ENCODE peak calls at places on chromosomes 13 and 19, in five cellular contexts. One of them, this sample, is unnamed.

GRCh38 chr13:75566658-75567057 is 17.1 kb downstream of the UCHL3 start:
- DNase-seq in right lobe of liver: no peak
- DNase-seq in lower lobe of right lung: no peak
- DNase-seq in brain microvascular endothelial cell: no peak
- DNase-seq in osteoblast: no peak
- DNase-seq in this sample: peak

GRCh38 chr13:87798536-87798935 is 127.4 kb downstream of the SLITRK5 start:
- DNase-seq in right lobe of liver: no peak
- DNase-seq in lower lobe of right lung: no peak
- DNase-seq in brain microvascular endothelial cell: no peak
- DNase-seq in osteoblast: no peak
- DNase-seq in this sample: no peak

GRCh38 chr13:102812616-102813287 is 13.8 kb downstream of the BIVM start:
- DNase-seq in right lobe of liver: no peak
- DNase-seq in lower lobe of right lung: no peak
- DNase-seq in brain microvascular endothelial cell: peak
- DNase-seq in osteoblast: peak
- DNase-seq in this sample: no peak

GRCh38 chr13:40318366-40318765 is 348.1 kb downstream of the FOXO1 start:
- DNase-seq in right lobe of liver: no peak
- DNase-seq in lower lobe of right lung: no peak
- DNase-seq in brain microvascular endothelial cell: no peak
- DNase-seq in osteoblast: peak
- DNase-seq in this sample: no peak

GRCh38 chr13:100156786-100157185 is 67.9 kb downstream of the PCCA start:
- DNase-seq in right lobe of liver: no peak
- DNase-seq in lower lobe of right lung: no peak
- DNase-seq in brain microvascular endothelial cell: no peak
- DNase-seq in osteoblast: no peak
- DNase-seq in this sample: peak

GRCh38 chr19:14770944-14771839 is 7.2 kb downstream of the ADGRE2 start:
- DNase-seq in right lobe of liver: peak
- DNase-seq in lower lobe of right lung: peak
- DNase-seq in brain microvascular endothelial cell: no peak
- DNase-seq in osteoblast: peak
- DNase-seq in this sample: no peak

GRCh38 chr13:113854238-113855011 is 9.5 kb downstream of the GAS6 start:
- DNase-seq in right lobe of liver: no peak
- DNase-seq in lower lobe of right lung: peak
- DNase-seq in brain microvascular endothelial cell: no peak
- DNase-seq in osteoblast: peak
- DNase-seq in this sample: peak

GRCh38 chr19:6212403-6213265 is 67.1 kb downstream of the MLLT1 start:
- DNase-seq in right lobe of liver: no peak
- DNase-seq in lower lobe of right lung: peak
- DNase-seq in brain microvascular endothelial cell: no peak
- DNase-seq in osteoblast: peak
- DNase-seq in this sample: no peak

GRCh38 chr13:27411393-27411792 is 13.0 kb upstream of the GTF3A start:
- DNase-seq in right lobe of liver: no peak
- DNase-seq in lower lobe of right lung: no peak
- DNase-seq in brain microvascular endothelial cell: no peak
- DNase-seq in osteoblast: no peak
- DNase-seq in this sample: no peak

GRCh38 chr13:111936267-111936925 is 130.6 kb upstream of the SOX1 start:
- DNase-seq in right lobe of liver: no peak
- DNase-seq in lower lobe of right lung: no peak
- DNase-seq in brain microvascular endothelial cell: no peak
- DNase-seq in osteoblast: no peak
- DNase-seq in this sample: no peak

GRCh38 chr13:113917523-113918371 is 53.9 kb upstream of the GAS6 start:
- DNase-seq in right lobe of liver: no peak
- DNase-seq in lower lobe of right lung: no peak
- DNase-seq in brain microvascular endothelial cell: no peak
- DNase-seq in osteoblast: no peak
- DNase-seq in this sample: no peak

GRCh38 chr19:44072543-44073401 is 813 bp downstream of the ZNF284 start:
- DNase-seq in right lobe of liver: no peak
- DNase-seq in lower lobe of right lung: no peak
- DNase-seq in brain microvascular endothelial cell: no peak
- DNase-seq in osteoblast: no peak
- DNase-seq in this sample: no peak

GRCh38 chr13:28449826-28450773 is 44.8 kb downstream of the FLT1 start:
- DNase-seq in right lobe of liver: no peak
- DNase-seq in lower lobe of right lung: no peak
- DNase-seq in brain microvascular endothelial cell: no peak
- DNase-seq in osteoblast: no peak
- DNase-seq in this sample: no peak

GRCh38 chr13:26015276-26015934 is 36.4 kb downstream of the SHISA2 start:
- DNase-seq in right lobe of liver: no peak
- DNase-seq in lower lobe of right lung: no peak
- DNase-seq in brain microvascular endothelial cell: no peak
- DNase-seq in osteoblast: no peak
- DNase-seq in this sample: no peak

GRCh38 chr19:47510516-47511127 is 4.2 kb downstream of the NAPA start:
- DNase-seq in right lobe of liver: no peak
- DNase-seq in lower lobe of right lung: no peak
- DNase-seq in brain microvascular endothelial cell: no peak
- DNase-seq in osteoblast: no peak
- DNase-seq in this sample: no peak
- TF ChIP-seq CTCF in right lobe of liver: no peak
- TF ChIP-seq CTCF in lower lobe of right lung: no peak
- TF ChIP-seq CTCF in brain microvascular endothelial cell: no peak
- TF ChIP-seq CTCF in osteoblast: no peak
- TF ChIP-seq CTCF in this sample: no peak

DNA sequence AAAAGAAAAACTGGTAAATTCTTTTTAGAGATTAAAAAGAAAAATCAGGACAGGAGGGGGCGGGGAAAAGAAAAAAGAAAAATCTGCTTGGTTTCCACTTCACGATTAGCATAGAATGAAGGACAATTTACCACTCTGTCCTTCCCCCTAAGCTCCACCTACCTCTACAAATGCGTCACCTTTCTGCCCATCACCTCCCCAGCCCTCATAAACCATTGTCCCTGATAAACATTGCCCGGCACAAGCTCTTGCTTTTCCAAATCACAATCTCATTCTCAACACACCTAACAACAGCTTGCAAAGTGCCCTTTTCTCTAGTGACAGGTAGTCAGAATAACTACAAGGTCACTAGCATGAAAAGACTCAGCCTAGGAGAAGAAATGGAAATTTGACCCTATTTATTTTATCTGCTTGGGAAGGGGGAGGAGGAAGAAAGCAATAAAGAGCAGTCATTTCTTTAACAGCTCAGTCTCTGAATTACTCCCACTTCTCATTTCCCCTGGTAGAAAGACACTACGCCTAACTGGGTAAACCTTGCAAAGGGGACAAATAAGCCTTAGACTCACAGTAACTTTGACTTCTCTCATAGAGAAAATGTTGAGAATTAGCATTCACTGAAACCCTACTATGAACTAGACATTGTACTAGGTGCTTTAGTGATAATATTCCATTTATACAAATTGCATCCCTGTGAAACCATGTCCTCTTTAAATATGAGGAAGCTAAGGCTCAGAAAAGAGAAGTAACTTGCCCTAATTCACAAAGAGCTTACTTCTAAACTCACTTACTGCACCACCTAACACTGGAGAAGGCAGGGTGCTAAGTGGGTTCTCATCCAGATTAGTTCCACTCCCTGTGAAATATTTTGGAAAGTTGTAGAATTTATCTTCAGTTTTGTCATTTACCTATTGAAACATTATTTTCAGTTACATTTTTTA is 116.3 kb upstream of the FNDC3A start:
- DNase-seq in right lobe of liver: no peak
- DNase-seq in lower lobe of right lung: no peak
- DNase-seq in brain microvascular endothelial cell: no peak
- DNase-seq in osteoblast: no peak
- DNase-seq in this sample: no peak
- TF ChIP-seq CTCF in right lobe of liver: no peak
- TF ChIP-seq CTCF in lower lobe of right lung: no peak
- TF ChIP-seq CTCF in brain microvascular endothelial cell: no peak
- TF ChIP-seq CTCF in osteoblast: no peak
- TF ChIP-seq CTCF in this sample: no peak

DNA sequence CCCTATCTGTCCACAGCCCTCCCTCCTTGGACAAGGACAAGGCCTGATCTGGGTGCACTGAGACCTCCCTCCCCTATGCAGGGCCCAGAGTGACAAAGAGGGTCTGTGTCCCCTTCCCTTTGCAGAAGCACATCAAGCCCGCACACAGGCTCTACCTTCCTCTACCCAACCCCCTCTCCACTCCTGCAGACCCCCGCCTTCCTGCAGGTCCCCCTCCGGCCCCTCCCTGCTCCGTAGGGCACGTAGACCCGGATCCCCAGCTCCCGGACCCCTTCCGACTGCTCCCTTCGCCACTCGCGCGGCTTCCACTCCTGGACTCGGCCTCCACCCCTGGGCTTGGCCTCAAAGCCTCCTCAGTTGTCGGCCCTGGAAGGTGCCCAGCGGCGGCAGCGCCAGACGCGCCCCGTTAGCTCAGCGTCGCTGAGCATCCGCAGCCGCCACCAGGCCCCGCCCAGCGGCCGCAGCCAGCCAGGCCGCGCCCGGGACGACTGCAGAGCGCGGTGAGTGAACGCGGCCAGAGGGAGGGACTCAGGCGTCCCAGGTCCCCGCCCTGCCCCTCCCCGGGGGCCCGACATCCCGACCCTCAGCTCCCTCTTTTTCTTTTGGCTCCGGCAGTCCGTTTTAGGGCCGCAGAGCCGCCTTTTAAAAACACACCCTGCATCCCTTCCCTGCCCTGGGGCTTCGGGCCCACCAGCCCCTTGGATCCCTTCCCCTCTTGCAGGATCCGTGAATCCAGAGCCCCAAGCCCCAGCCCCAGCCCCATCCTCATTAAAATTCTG is 1.6 kb upstream of the MYADM start:
- DNase-seq in right lobe of liver: no peak
- DNase-seq in lower lobe of right lung: peak
- DNase-seq in brain microvascular endothelial cell: no peak
- DNase-seq in osteoblast: peak
- DNase-seq in this sample: no peak
- TF ChIP-seq CTCF in right lobe of liver: no peak
- TF ChIP-seq CTCF in lower lobe of right lung: no peak
- TF ChIP-seq CTCF in brain microvascular endothelial cell: no peak
- TF ChIP-seq CTCF in osteoblast: no peak
- TF ChIP-seq CTCF in this sample: no peak

DNA sequence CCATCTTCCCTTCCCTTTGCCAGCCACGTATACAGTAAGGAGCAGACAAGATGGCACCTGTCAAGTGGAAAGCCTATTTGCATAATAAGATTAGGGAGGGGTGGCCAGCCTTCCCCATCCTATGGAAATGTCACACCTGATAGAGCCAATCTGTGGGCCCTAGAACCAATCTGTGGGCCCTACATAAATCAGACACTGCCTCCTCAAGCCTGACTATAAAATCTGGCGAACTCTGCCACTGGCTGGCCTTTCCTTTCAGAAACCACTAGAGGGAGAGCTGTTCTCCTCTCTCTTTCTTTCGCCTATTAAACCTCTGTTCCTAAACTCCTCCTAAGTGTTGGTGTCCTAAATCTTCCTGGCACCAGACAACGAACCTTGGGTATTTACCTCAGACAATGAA is 231.5 kb upstream of the KLHL1 start:
- DNase-seq in right lobe of liver: no peak
- DNase-seq in lower lobe of right lung: no peak
- DNase-seq in brain microvascular endothelial cell: peak
- DNase-seq in osteoblast: no peak
- DNase-seq in this sample: peak
- TF ChIP-seq CTCF in right lobe of liver: peak
- TF ChIP-seq CTCF in lower lobe of right lung: peak
- TF ChIP-seq CTCF in brain microvascular endothelial cell: peak
- TF ChIP-seq CTCF in osteoblast: no peak
- TF ChIP-seq CTCF in this sample: peak